ENCODE peak calls at places on chromosomes 12 and 14, in eight cellular contexts. D is tibial artery, X is pancreas, N is progenitor cell of endocrine pancreas, G is AG04450, F is fibroblast of the aortic adventitia, C is uterus, O is IMR-90. L is an unnamed sample.

GRCh38 chr12:29153231-29153630 is 4.2 kb downstream of the FAR2 start:
- DNase-seq in D (no peak), X (no peak), F (no peak), O (no peak), C (no peak), G (no peak), N (no peak), L (no peak)

GRCh38 chr12:2011641-2012607 is 7.7 kb upstream of the DCP1B start:
- DNase-seq in N (no peak), C (no peak), D (no peak), G (no peak), X (no peak), F (no peak), O (peak; percentile 9), L (no peak)

GRCh38 chr12:116687888-116688287 is 50.0 kb downstream of the SPRING1 start:
- DNase-seq in O (no peak), F (no peak), G (no peak), X (no peak), D (no peak), N (no peak), C (no peak), L (no peak)

GRCh38 chr14:59190372-59190771 is 1.9 kb downstream of the DAAM1 start:
- DNase-seq in O (no peak), G (no peak), D (no peak), F (no peak), C (no peak), X (no peak), N (no peak), L (no peak)

GRCh38 chr14:33493329-33493728 is 457.5 kb downstream of the EGLN3 start:
- DNase-seq in D (no peak), X (no peak), C (no peak), N (no peak), G (no peak), F (no peak), O (no peak), L (no peak)

GRCh38 chr14:59037086-59037485 is 151.4 kb upstream of the DAAM1 start:
- DNase-seq in C (no peak), F (no peak), D (no peak), X (no peak), N (no peak), G (no peak), O (no peak), L (no peak)

GRCh38 chr12:92574046-92574783 is 128.6 kb upstream of the PLEKHG7 start:
- DNase-seq in O (peak; percentile 40), N (no peak), C (no peak), D (no peak), G (no peak), F (no peak), X (no peak), L (no peak)

GRCh38 chr14:57168138-57168695 is 100.5 kb downstream of the EXOC5 start:
- DNase-seq in O (no peak), G (no peak), X (no peak), F (no peak), D (no peak), N (no peak), C (no peak), L (no peak)

GRCh38 chr12:15701721-15702156 is 87.4 kb downstream of the EPS8 start:
- DNase-seq in O (peak; percentile 68), N (no peak), D (no peak), C (no peak), X (no peak), F (peak; percentile 62), G (no peak), L (no peak)

GRCh38 chr12:81005635-81006034 is 67.9 kb upstream of the LIN7A start:
- DNase-seq in D (no peak), X (no peak), O (no peak), N (no peak), F (no peak), G (no peak), C (no peak), L (no peak)

DNA sequence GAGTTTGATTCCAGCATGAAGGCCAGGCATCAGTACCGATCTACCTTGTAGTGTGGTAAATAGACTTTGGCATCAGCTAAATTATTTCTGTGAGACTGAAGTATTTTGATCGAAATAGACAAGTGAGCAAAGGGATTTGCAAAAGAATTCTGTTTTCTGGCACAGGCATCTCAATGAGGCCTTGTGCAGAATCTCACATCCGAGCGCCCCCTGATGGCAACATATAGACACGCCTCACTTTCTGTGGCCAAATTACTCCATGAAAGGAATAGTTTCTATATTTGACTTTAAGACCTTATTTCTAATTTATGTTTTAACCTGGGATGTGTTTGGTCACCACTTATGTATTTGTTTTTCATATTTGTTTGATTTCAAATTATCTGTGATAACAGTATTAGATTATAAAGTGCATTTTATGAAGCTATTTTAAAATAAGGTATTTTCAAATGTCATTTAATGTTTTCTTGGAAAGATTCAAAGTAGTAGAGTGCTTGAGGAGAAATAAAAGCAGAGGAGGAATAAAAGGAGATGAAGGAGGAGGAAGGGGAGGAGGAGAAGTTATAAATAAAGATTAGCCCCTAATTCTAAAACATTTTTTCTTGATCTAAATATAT is 731.9 kb downstream of the NRXN3 start:
- DNase-seq in D (no peak), O (peak; percentile 54), G (peak; percentile 20), C (no peak), X (peak; percentile 3), F (peak; percentile 37), N (peak; percentile 18), L (no peak)
- TF ChIP-seq CTCF in D (no peak), O (peak; percentile 65), G (peak; percentile 79), C (no peak), X (peak; percentile 48), F (peak; percentile 50), N (peak; percentile 88), L (no peak)

GRCh38 chr12:95541436-95541835 is 9.8 kb downstream of the USP44 start:
- DNase-seq in O (no peak), G (no peak), X (no peak), C (no peak), D (no peak), N (no peak), F (no peak), L (no peak)

GRCh38 chr12:95538002-95538401 is 13.3 kb downstream of the USP44 start:
- DNase-seq in D (no peak), O (no peak), G (no peak), C (no peak), N (no peak), X (no peak), F (no peak), L (no peak)

GRCh38 chr12:95543305-95543704 is 8.0 kb downstream of the USP44 start:
- DNase-seq in D (no peak), X (no peak), F (no peak), G (no peak), C (no peak), O (no peak), N (no peak), L (no peak)

GRCh38 chr12:95533985-95534384 is 17.3 kb downstream of the USP44 start:
- DNase-seq in N (no peak), X (no peak), F (no peak), G (no peak), C (no peak), O (no peak), D (no peak), L (no peak)

DNA sequence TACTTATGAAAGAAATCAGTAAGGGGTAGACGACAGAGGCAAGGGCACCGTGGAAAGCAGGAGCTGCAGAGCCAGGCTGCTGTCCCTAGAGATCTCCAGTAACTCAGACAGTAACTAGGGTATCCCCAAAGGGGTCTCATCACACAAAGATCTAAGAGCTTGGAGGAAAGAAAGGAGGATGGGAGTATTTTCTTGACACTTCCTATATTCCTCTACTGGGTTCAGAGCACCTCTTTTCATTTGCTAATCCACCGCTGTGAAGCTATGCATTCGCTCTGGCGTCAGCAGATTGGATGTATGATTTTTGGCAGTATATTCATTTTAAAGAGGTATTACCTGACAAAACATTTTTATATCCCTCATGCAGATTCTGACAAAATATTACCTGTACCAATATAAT is 12.6 kb downstream of the USP44 start:
- DNase-seq in N (no peak), X (no peak), O (no peak), C (no peak), D (no peak), G (no peak), F (no peak), L (no peak)
- TF ChIP-seq CTCF in N (no peak), X (no peak), O (no peak), C (no peak), D (no peak), G (no peak), F (no peak), L (no peak)

DNA sequence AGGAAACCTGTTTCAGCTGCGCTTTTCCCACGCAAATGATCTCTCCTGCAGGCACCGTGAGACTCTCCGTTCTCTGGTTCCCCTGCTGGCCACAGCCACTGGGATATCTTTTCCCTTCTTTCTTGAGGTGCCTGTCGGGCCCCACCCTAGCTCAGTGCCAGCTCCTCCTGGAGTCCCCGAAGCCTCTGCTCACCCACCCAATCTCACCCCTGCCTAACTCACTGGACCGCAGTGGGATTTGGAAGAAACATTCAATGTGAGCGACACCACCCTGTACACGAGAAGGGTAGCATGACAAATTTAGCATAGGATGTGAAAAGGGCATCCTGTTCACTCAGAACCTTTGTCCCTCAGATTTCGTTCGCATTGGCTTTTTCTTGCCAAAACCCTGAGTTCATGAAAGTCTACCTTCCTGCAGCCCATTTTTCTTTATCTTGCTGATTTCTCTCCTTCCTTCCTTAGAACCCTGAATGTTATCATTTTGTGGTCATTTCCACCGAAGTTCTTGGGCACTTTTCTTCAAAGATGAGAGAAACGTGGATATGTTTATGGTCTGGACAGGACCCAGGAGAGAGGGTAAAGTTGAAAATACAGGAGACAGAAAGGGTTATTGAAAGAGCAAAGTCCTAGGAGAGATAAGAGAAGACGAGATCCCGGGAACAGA is 63.6 kb upstream of the ELK3 start:
- DNase-seq in O (no peak), G (no peak), N (no peak), D (no peak), C (no peak), X (no peak), F (no peak), L (no peak)
- TF ChIP-seq CTCF in O (no peak), G (no peak), N (no peak), D (no peak), C (no peak), X (no peak), F (no peak), L (no peak)

DNA sequence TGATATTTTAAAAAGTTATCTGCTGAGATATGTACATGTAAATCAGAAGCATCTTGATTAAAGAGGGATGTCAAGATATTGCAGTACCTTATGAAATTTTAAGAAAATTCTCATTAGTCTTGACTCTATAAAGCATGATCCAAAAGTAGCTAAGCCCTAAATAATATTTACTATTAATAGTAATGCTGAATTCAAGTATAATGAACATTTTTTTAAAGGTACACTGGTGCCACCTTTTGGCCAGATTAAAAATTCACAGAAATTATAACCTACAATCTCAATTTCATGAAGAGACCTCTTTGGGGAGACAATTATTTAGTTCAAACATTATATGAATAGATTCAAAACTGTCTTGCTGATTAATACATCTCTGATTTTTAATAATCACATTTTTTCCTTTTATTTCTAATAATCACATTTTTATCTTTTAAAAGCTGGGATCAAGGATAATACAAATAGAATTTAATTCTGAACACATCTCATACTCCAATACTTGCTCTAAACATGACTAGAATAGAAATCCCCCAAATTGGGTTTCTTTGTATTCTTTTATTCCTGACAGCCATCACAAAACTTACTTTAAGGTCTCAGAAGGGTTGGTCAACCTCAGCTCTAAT is 13.4 kb downstream of the AKAP5 start:
- DNase-seq in N (no peak), D (no peak), C (no peak), G (no peak), F (peak; percentile 58), O (peak; percentile 37), X (no peak), L (no peak)
- TF ChIP-seq CTCF in N (peak; percentile 49), D (peak; percentile 52), C (peak; percentile 36), G (peak; percentile 47), F (peak; percentile 33), O (peak; percentile 60), X (peak; percentile 21), L (peak; percentile 75)

GRCh38 chr12:8771072-8771471 is 51.3 kb upstream of the A2ML1 start:
- DNase-seq in D (no peak), O (no peak), C (no peak), X (no peak), F (no peak), G (no peak), N (no peak), L (no peak)
- TF ChIP-seq CTCF in D (no peak), O (no peak), C (no peak), X (no peak), F (peak; percentile 20), G (peak; percentile 26), N (peak; percentile 38), L (no peak)